ENCODE peak calls at places on chromosome 7, in six cellular contexts. P is mammary epithelial cell, M is AG04450, Y is NB4, H is lower lobe of right lung, S is cardiac fibroblast. Q is an unnamed sample.

GRCh38 chr7:35007768-35008167 is 29.5 kb downstream of the DPY19L1 start:
- DNase-seq in P (no peak), M (no peak), Y (no peak), H (no peak), S (no peak), Q (no peak)

GRCh38 chr7:29289156-29290021 is 94.8 kb downstream of the CHN2 start:
- DNase-seq in P (no peak), M (no peak), Y (peak), H (no peak), S (peak), Q (peak)

GRCh38 chr7:140367528-140367927 is 30.8 kb downstream of the SLC37A3 start:
- DNase-seq in P (no peak), M (no peak), Y (no peak), H (no peak), S (no peak), Q (no peak)

GRCh38 chr7:113805976-113806375 is 112.8 kb downstream of the PPP1R3A start:
- DNase-seq in P (no peak), M (no peak), Y (no peak), H (no peak), S (no peak), Q (no peak)

GRCh38 chr7:120842131-120842621 is 15.8 kb downstream of the TSPAN12 start:
- DNase-seq in P (no peak), M (no peak), Y (no peak), H (no peak), S (no peak), Q (no peak)

GRCh38 chr7:1240917-1241509 is 8.3 kb downstream of the UNCX start:
- DNase-seq in P (no peak), M (no peak), Y (no peak), H (no peak), S (no peak), Q (no peak)

GRCh38 chr7:113128028-113128427 is 9.7 kb upstream of the SMIM30 start:
- DNase-seq in P (peak), M (no peak), Y (no peak), H (no peak), S (peak), Q (no peak)

GRCh38 chr7:70027864-70028263 is 429.6 kb downstream of the AUTS2 start:
- DNase-seq in P (no peak), M (no peak), Y (no peak), H (no peak), S (no peak), Q (no peak)

GRCh38 chr7:69873512-69873911 is 275.2 kb downstream of the AUTS2 start:
- DNase-seq in P (no peak), M (no peak), Y (no peak), H (no peak), S (no peak), Q (no peak)

DNA sequence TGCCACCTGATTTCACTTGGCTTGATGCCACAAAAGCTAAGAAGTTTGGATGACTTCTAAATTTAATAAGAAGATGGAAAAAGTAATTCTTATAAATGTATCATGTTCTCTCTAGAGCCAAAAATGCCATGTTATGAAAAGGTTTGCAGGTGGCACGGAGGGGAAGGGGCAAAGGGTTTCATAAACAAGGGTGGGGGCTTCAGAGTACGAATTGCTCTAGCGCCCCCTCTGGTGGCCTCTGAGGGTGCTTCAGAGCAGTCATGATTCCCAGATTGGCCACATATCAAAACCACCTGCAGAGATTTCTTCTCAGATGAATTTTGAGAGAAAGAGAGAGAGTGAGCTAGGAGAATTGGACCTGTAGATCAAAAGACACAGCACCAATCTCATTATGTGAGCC is 208.6 kb upstream of the YAE1 start:
- DNase-seq in P (no peak), M (no peak), Y (peak), H (no peak), S (no peak), Q (no peak)
- TF ChIP-seq CTCF in P (peak), M (peak), Y (peak), H (no peak), S (peak), Q (peak)

DNA sequence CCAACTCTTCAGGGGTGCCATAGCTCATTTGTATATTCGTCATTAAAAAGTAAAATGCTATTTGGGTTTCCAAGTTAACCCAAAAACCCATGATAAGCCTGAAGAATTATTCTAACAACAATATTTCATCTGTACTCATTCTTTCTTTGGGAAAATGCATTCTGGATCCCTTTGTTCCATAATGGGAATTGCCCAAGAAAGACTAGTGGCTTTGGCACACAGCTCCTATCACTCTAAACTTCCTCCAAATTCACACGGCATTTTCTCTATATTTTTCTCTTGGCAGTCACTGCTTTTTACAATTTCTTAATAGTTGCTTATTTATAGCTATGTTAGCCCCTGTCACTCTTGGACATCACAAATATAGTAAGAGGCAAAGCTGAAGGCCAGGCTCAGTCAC is 29.1 kb downstream of the CHCHD3 start:
- DNase-seq in P (no peak), M (no peak), Y (no peak), H (no peak), S (no peak), Q (no peak)
- H3K4me3 ChIP-seq in P (no peak), M (peak), Y (no peak), H (no peak), S (no peak), Q (no peak)

GRCh38 chr7:74289018-74289659 is at the start of gene CLIP2:
- DNase-seq in P (peak), M (no peak), Y (peak), H (peak), S (peak), Q (no peak)
- TF ChIP-seq CTCF in P (no peak), M (no peak), Y (no peak), H (no peak), S (no peak), Q (no peak)

GRCh38 chr7:73681031-73681430 is 2.2 kb downstream of the DNAJC30 start:
- DNase-seq in P (peak), M (no peak), Y (no peak), H (no peak), S (peak), Q (no peak)

GRCh38 chr7:73679709-73680108 is 3.5 kb downstream of the DNAJC30 start:
- DNase-seq in P (no peak), M (no peak), Y (no peak), H (no peak), S (no peak), Q (no peak)

GRCh38 chr7:73682745-73683055 is 553 bp downstream of the DNAJC30 start:
- DNase-seq in P (peak), M (no peak), Y (no peak), H (no peak), S (no peak), Q (no peak)

GRCh38 chr7:73678862-73679261 is 4.4 kb downstream of the DNAJC30 start:
- DNase-seq in P (no peak), M (no peak), Y (no peak), H (no peak), S (no peak), Q (no peak)

GRCh38 chr7:73680501-73680900 is 2.8 kb downstream of the DNAJC30 start:
- DNase-seq in P (no peak), M (no peak), Y (no peak), H (no peak), S (no peak), Q (no peak)
- H3K4me3 ChIP-seq in P (no peak), M (no peak), Y (no peak), H (no peak), S (no peak), Q (no peak)

GRCh38 chr7:143374556-143374955 is 6.6 kb upstream of the ZYX start:
- DNase-seq in P (no peak), M (no peak), Y (peak), H (no peak), S (no peak), Q (no peak)

GRCh38 chr7:143369678-143370651 is 7.5 kb upstream of the FAM131B start:
- DNase-seq in P (no peak), M (no peak), Y (no peak), H (no peak), S (no peak), Q (no peak)

GRCh38 chr7:143375298-143376034 is 5.7 kb upstream of the ZYX start:
- DNase-seq in P (no peak), M (no peak), Y (peak), H (no peak), S (peak), Q (no peak)

GRCh38 chr7:143373255-143373794 is 7.8 kb upstream of the ZYX start:
- DNase-seq in P (no peak), M (no peak), Y (no peak), H (no peak), S (no peak), Q (no peak)

DNA sequence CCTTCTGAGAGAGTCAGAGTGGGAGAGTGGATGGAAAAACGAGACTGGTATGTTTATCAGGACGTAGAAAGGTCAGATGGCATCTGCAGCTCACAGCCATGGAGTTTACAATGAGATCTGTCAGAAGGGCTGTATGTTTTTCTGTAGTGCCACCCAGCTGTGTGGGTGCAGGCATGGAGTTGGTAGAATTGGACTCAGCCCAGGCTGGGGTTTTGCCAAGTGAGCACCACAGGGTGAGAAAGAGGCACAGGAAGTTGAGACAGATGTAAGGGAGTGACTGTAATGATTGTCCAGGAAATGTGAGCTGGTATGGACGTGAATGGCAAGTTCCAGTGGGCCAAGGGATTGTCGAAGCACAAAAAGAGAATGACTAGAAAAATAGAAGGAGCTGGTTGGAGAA is 9.1 kb upstream of the ZYX start:
- DNase-seq in P (peak), M (no peak), Y (peak), H (peak), S (peak), Q (no peak)
- TF ChIP-seq CTCF in P (peak), M (no peak), Y (peak), H (no peak), S (no peak), Q (no peak)

GRCh38 chr7:134780166-134780853 is 876 bp downstream of the CALD1 start:
- DNase-seq in P (no peak), M (no peak), Y (no peak), H (no peak), S (peak), Q (no peak)
- H3K4me3 ChIP-seq in P (peak), M (peak), Y (no peak), H (peak), S (peak), Q (peak)

Q was measured in HFF-Myc.